ENCODE peak calls at places on chromosomes 4 and X, in seven cellular contexts. W, U, A, E, G, B and Z are unnamed samples.

GRCh38 chr4:26320159-26320452 is 708 bp upstream of the RBPJ start:
- DNase-seq in W (peak; percentile 54), U (no peak), A (no peak), E (peak; percentile 34), G (no peak), B (no peak), Z (peak; percentile 37)

GRCh38 chr4:90476586-90476985 is 349.4 kb downstream of the CCSER1 start:
- DNase-seq in W (no peak), U (no peak), A (no peak), E (no peak), G (no peak), B (no peak), Z (no peak)

GRCh38 chrX:111164728-111165127 is 68.7 kb downstream of the PAK3 start:
- DNase-seq in W (no peak), U (no peak), A (no peak), E (no peak), G (peak; percentile 7), B (no peak), Z (no peak)

GRCh38 chrX:49748211-49748956 is 52.6 kb upstream of the PAGE1 start:
- DNase-seq in W (no peak), U (no peak), A (no peak), E (no peak), G (no peak), B (no peak), Z (no peak)

GRCh38 chr4:7073526-7074390 is 5.9 kb upstream of the GRPEL1 start:
- DNase-seq in W (no peak), U (peak; percentile 4), A (peak; percentile 12), E (no peak), G (no peak), B (peak; percentile 60), Z (peak; percentile 16)

GRCh38 chr4:184392748-184393334 is 81.5 kb downstream of the IRF2 start:
- DNase-seq in W (no peak), U (no peak), A (no peak), E (no peak), G (peak; percentile 66), B (no peak), Z (no peak)

GRCh38 chr4:7462509-7462971 is 27.8 kb upstream of the PSAPL1 start:
- DNase-seq in W (no peak), U (peak; percentile 23), A (peak; percentile 55), E (no peak), G (peak; percentile 61), B (peak; percentile 31), Z (peak; percentile 23)

GRCh38 chrX:14915596-14915995 is 42.4 kb downstream of the MOSPD2 start:
- DNase-seq in W (no peak), U (no peak), A (no peak), E (no peak), G (no peak), B (peak; percentile 1), Z (peak; percentile 7)

GRCh38 chr4:76639292-76639691 is 204.3 kb downstream of the SHROOM3 start:
- DNase-seq in W (no peak), U (peak; percentile 70), A (no peak), E (no peak), G (no peak), B (peak; percentile 54), Z (no peak)

GRCh38 chr4:87219648-87220093 is 747 bp downstream of the KLHL8 start:
- DNase-seq in W (peak; percentile 49), U (peak; percentile 27), A (no peak), E (peak; percentile 42), G (peak; percentile 42), B (peak; percentile 46), Z (peak; percentile 35)

GRCh38 chrX:134948333-134949241 is 42.2 kb upstream of the SMIM10 start:
- DNase-seq in W (no peak), U (no peak), A (no peak), E (no peak), G (no peak), B (peak; percentile 11), Z (peak; percentile 89)

GRCh38 chr4:1570291-1571164 is 113.6 kb downstream of the FAM53A start:
- DNase-seq in W (no peak), U (no peak), A (no peak), E (no peak), G (no peak), B (no peak), Z (no peak)

GRCh38 chr4:186132577-186133277 is 28.2 kb downstream of the FAM149A start:
- DNase-seq in W (no peak), U (no peak), A (no peak), E (no peak), G (no peak), B (peak; percentile 19), Z (peak; percentile 54)

GRCh38 chrX:9464435-9465371 is at the start of gene TBL1X:
- DNase-seq in W (peak; percentile 65), U (peak; percentile 14), A (no peak), E (peak; percentile 39), G (peak; percentile 46), B (peak; percentile 64), Z (no peak)

GRCh38 chr4:7429601-7430078 is 5.1 kb downstream of the PSAPL1 start:
- DNase-seq in W (no peak), U (no peak), A (no peak), E (no peak), G (no peak), B (no peak), Z (no peak)

GRCh38 chrX:109889289-109890006 is 113.5 kb upstream of the TMEM164 start:
- DNase-seq in W (no peak), U (no peak), A (no peak), E (peak; percentile 1), G (peak; percentile 26), B (no peak), Z (no peak)

GRCh38 chrX:1598876-1599790 is 7.7 kb downstream of the AKAP17A start:
- DNase-seq in W (no peak), U (no peak), A (no peak), E (no peak), G (no peak), B (no peak), Z (no peak)

GRCh38 chr4:145788765-145789164 is 108.8 kb downstream of the C4orf51 start:
- DNase-seq in W (no peak), U (no peak), A (no peak), E (no peak), G (no peak), B (no peak), Z (no peak)

GRCh38 chr4:127698789-127699200 is 31.4 kb upstream of the SLC25A31 start:
- DNase-seq in W (no peak), U (no peak), A (no peak), E (no peak), G (no peak), B (peak; percentile 8), Z (peak; percentile 94)